ENCODE peak calls at places on chromosomes 5 and 9, in seven cellular contexts. S is aorta; M is IMR-90; W is CD8-positive, alpha-beta T cell; P is WERI-Rb-1; Q is CD4-positive, alpha-beta T cell; I is lung. D is an unnamed sample.

GRCh38 chr9:137956688-137957385 is 79.3 kb downstream of the CACNA1B start:
- DNase-seq in I (no peak), M (no peak), W (no peak), P (no peak), Q (no peak), S (no peak), D (no peak)

GRCh38 chr5:127518319-127518621 is 830 bp downstream of the PRRC1 start:
- DNase-seq in M (peak; percentile 57), W (no peak), P (no peak), S (no peak), I (no peak), Q (no peak), D (no peak)

GRCh38 chr9:76688471-76689238 is 75.6 kb upstream of the PCA3 start:
- DNase-seq in M (no peak), P (no peak), W (no peak), I (no peak), S (no peak), Q (no peak), D (no peak)

GRCh38 chr5:6522983-6523382 is 74.3 kb downstream of the UBE2QL1 start:
- DNase-seq in P (no peak), M (no peak), Q (no peak), I (no peak), S (no peak), W (no peak), D (no peak)

GRCh38 chr9:65420771-65421170 is 135.8 kb upstream of the FOXD4L5 start:
- DNase-seq in P (no peak), Q (no peak), S (no peak), I (no peak), W (no peak), M (no peak), D (no peak)

GRCh38 chr5:82356808-82357671 is 78.9 kb upstream of the RPS23 start:
- DNase-seq in P (no peak), W (peak; percentile 83), M (peak; percentile 94), I (peak; percentile 85), S (peak; percentile 90), Q (peak; percentile 66), D (no peak)

GRCh38 chr9:82036101-82036500 is 47.5 kb downstream of the SPATA31D1 start:
- DNase-seq in W (no peak), M (no peak), P (peak; percentile 26), S (no peak), I (no peak), Q (no peak), D (no peak)

GRCh38 chr9:104743377-104743985 is 4.0 kb upstream of the NIPSNAP3A start:
- DNase-seq in Q (no peak), P (peak; percentile 33), S (no peak), M (peak; percentile 73), I (no peak), W (no peak), D (peak; percentile 54)

GRCh38 chr5:127916875-127917573 is 166.5 kb upstream of the SLC12A2 start:
- DNase-seq in W (no peak), I (no peak), S (no peak), Q (no peak), M (no peak), P (no peak), D (no peak)

GRCh38 chr9:91943447-91943846 is 6.6 kb downstream of the ROR2 start:
- DNase-seq in Q (no peak), S (no peak), I (no peak), W (no peak), M (no peak), P (no peak), D (no peak)

GRCh38 chr5:168679515-168679920 is 100.3 kb upstream of the PANK3 start:
- DNase-seq in Q (peak; percentile 29), M (peak; percentile 70), P (peak; percentile 69), W (peak; percentile 72), I (peak; percentile 60), S (peak; percentile 84), D (peak; percentile 91)

GRCh38 chr5:154220625-154221024 is 30.1 kb downstream of the GALNT10 start:
- DNase-seq in W (no peak), S (no peak), P (no peak), Q (no peak), I (no peak), M (peak; percentile 86), D (no peak)

GRCh38 chr9:75087279-75087823 is 604 bp downstream of the NMRK1 start:
- DNase-seq in M (peak; percentile 31), Q (peak; percentile 23), P (peak; percentile 68), W (no peak), S (no peak), I (peak; percentile 45), D (peak; percentile 65)

GRCh38 chr9:78428640-78429039 is 131.7 kb downstream of the PSAT1 start:
- DNase-seq in M (no peak), Q (no peak), I (no peak), W (no peak), P (no peak), S (no peak), D (no peak)

GRCh38 chr9:78424299-78424698 is 127.4 kb downstream of the PSAT1 start:
- DNase-seq in W (no peak), I (no peak), S (no peak), Q (no peak), P (no peak), M (no peak), D (no peak)
- H3K27ac ChIP-seq in W (no peak overlapping the region), I (no peak overlapping the region), S (no peak overlapping the region), Q (no peak overlapping the region), P (no peak overlapping the region), M (no peak overlapping the region), D (no peak overlapping the region)

GRCh38 chr9:87087197-87087596 is 139.9 kb upstream of the GAS1 start:
- DNase-seq in M (no peak), Q (no peak), S (no peak), I (no peak), W (no peak), P (no peak), D (no peak)

GRCh38 chr9:87085521-87085920 is 138.2 kb upstream of the GAS1 start:
- DNase-seq in Q (no peak), M (no peak), P (no peak), S (no peak), I (no peak), W (no peak), D (no peak)

GRCh38 chr9:87086111-87086510 is 138.8 kb upstream of the GAS1 start:
- DNase-seq in Q (no peak), P (no peak), W (no peak), I (no peak), M (no peak), S (no peak), D (no peak)

GRCh38 chr9:87085073-87085472 is 137.8 kb upstream of the GAS1 start:
- DNase-seq in M (no peak), S (no peak), I (no peak), Q (no peak), P (no peak), W (no peak), D (no peak)

DNA sequence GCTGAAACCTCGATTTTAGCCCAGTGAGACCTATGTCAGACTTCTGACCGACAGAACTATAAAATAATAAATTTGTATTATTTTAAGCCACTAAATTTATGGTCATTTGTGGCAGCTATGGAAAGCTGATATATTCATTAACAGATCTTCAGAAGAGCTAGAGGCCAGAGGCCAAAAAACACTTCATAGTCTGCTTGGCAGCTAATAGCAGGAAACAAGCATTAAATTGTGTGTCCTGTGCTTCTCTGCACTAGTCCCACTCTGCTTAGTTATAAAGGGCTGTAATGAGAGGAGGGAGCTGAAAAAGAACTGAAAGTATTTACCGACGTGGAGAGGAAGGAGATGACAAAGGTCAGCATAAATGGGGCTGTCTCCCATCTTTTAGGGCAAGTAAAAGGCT is 139.2 kb upstream of the GAS1 start:
- DNase-seq in I (no peak), S (no peak), M (no peak), W (no peak), Q (no peak), P (no peak), D (no peak)
- H3K27ac ChIP-seq in I (no peak overlapping the region), S (no peak overlapping the region), M (no peak overlapping the region), W (no peak overlapping the region), Q (no peak overlapping the region), P (no peak overlapping the region), D (no peak overlapping the region)

GRCh38 chr5:150600951-150601773 is 39.3 kb upstream of the SYNPO start:
- DNase-seq in P (no peak), Q (no peak), M (no peak), I (no peak), S (peak; percentile 79), W (no peak), D (no peak)

GRCh38 chr5:150604010-150604409 is 36.5 kb upstream of the SYNPO start:
- DNase-seq in I (no peak), P (no peak), M (no peak), Q (no peak), W (no peak), S (peak; percentile 64), D (no peak)

GRCh38 chr5:150601774-150602345 is 38.6 kb upstream of the SYNPO start:
- DNase-seq in P (no peak), I (no peak), S (peak; percentile 55), M (no peak), W (no peak), Q (no peak), D (no peak)

GRCh38 chr5:150603491-150603890 is 37.0 kb upstream of the SYNPO start:
- DNase-seq in P (no peak), Q (no peak), M (no peak), S (peak; percentile 31), W (no peak), I (no peak), D (no peak)

GRCh38 chr5:150603052-150603451 is 37.4 kb upstream of the SYNPO start:
- DNase-seq in Q (no peak), I (no peak), M (no peak), W (no peak), P (no peak), S (peak; percentile 59), D (no peak)
- H3K27ac ChIP-seq in Q (no peak overlapping the region), I (peak overlapping the region; percentile 21), M (no peak overlapping the region), W (no peak overlapping the region), P (no peak overlapping the region), S (peak overlapping the region; percentile 85), D (no peak overlapping the region)

GRCh38 chr5:109694451-109694891 is 4.7 kb downstream of the MAN2A1 start:
- DNase-seq in Q (no peak), I (no peak), W (no peak), P (no peak), S (no peak), M (peak; percentile 76), D (no peak)
- H3K27ac ChIP-seq in Q (no peak overlapping the region), I (no peak overlapping the region), W (no peak overlapping the region), P (no peak overlapping the region), S (peak overlapping the region; percentile 12), M (peak overlapping the region; percentile 55), D (no peak overlapping the region)

DNA sequence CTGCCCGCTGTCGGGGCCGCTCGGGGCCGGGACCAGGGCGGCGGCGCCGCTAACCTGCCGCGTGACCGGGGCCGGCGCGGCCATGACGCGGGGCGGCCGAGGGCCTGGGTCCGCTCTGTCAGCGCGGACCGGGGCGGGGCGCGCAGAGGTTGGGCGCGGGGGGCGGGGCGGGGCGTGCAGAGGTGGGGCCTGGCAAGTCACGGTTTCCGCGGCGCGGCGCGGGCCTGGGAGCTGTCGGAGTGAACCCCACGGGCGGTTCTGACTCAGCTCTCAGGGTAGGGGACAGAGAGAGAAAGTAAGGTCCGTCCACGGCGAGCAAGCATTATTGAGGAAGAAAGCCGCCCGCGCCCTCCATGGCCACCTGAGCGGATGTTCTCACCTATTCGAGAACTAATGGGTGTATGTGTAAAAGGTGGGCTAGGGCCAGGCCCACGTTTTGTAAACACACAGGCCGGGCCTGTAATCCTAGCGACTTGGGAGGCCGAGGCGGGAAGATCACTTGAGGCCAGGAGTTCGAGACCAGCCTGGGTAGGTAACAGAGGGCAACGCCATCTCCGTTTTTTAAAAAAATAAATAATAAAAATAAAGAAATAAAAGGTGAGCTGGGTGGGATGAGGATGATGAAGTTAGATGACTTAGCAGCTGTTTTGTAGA is at the start of gene PRXL2C:
- DNase-seq in Q (peak; percentile 81), M (peak; percentile 52), W (peak; percentile 85), I (peak; percentile 84), S (peak; percentile 98), P (peak; percentile 91), D (no peak)
- H3K27ac ChIP-seq in Q (peak within 1 kb of the TSS; percentile 52), M (peak within 1 kb of the TSS; percentile 45), W (peak within 1 kb of the TSS; percentile 67), I (peak within 1 kb of the TSS; percentile 99), S (peak within 1 kb of the TSS; percentile 93), P (peak within 1 kb of the TSS; percentile 73), D (no peak within 1 kb of the TSS)

D was measured in neural progenitor cell.